ENCODE peak calls at places on chromosomes 7 and 10, in four cellular contexts. R is heart left ventricle, B is SK-N-SH, E is GM06990. U is an unnamed sample.

GRCh38 chr7:101941481-101942383 is 124.3 kb downstream of the CUX1 start:
- DNase-seq in R (peak; percentile 53), B (no peak), E (no peak), U (no peak)

GRCh38 chr7:37732253-37732652 is 48.7 kb downstream of the GPR141 start:
- DNase-seq in R (no peak), B (peak; percentile 51), E (peak; percentile 26), U (peak; percentile 89)

GRCh38 chr10:11936389-11937152 is 106.0 kb downstream of the UPF2 start:
- DNase-seq in R (no peak), B (no peak), E (no peak), U (peak; percentile 81)

GRCh38 chr10:29412452-29413004 is 123.7 kb downstream of the LYZL1 start:
- DNase-seq in R (no peak), B (no peak), E (no peak), U (no peak)

GRCh38 chr7:129875745-129876411 is 76.9 kb downstream of the UBE2H start:
- DNase-seq in R (no peak), B (no peak), E (no peak), U (no peak)

GRCh38 chr7:141456298-141456697 is 94.9 kb upstream of the AGK start:
- DNase-seq in R (peak; percentile 45), B (no peak), E (no peak), U (no peak)

GRCh38 chr7:108454674-108455523 is 1.3 kb downstream of the NRCAM start:
- DNase-seq in R (no peak), B (peak; percentile 90), E (peak; percentile 57), U (peak; percentile 81)

GRCh38 chr10:6473901-6474370 is 106.1 kb downstream of the PRKCQ start:
- DNase-seq in R (no peak), B (no peak), E (peak; percentile 30), U (no peak)

GRCh38 chr7:74256446-74257408 is 2.5 kb upstream of the RFC2 start:
- DNase-seq in R (peak; percentile 43), B (no peak), E (no peak), U (no peak)

GRCh38 chr10:3763035-3763456 is 22.0 kb downstream of the KLF6 start:
- DNase-seq in R (no peak), B (no peak), E (no peak), U (peak; percentile 40)

GRCh38 chr10:104067525-104067924 is 18.2 kb downstream of the COL17A1 start:
- DNase-seq in R (no peak), B (no peak), E (no peak), U (peak; percentile 73)

GRCh38 chr10:118792501-118792900 is 37.7 kb upstream of the CACUL1 start:
- DNase-seq in R (peak; percentile 42), B (no peak), E (no peak), U (no peak)

GRCh38 chr10:118818621-118819221 is 64.0 kb upstream of the CACUL1 start:
- DNase-seq in R (no peak), B (peak; percentile 85), E (no peak), U (no peak)

GRCh38 chr7:74474271-74474865 is 20.7 kb downstream of the GTF2IRD1 start:
- DNase-seq in R (no peak), B (no peak), E (no peak), U (peak; percentile 35)

GRCh38 chr10:75568721-75569120 is 137.3 kb downstream of the LRMDA start:
- DNase-seq in R (no peak), B (no peak), E (no peak), U (no peak)

GRCh38 chr10:117137911-117138642 is at the start of gene VAX1:
- DNase-seq in R (no peak), B (peak; percentile 75), E (peak; percentile 6), U (peak; percentile 82)

GRCh38 chr7:40276061-40276460 is 141.3 kb downstream of the SUGCT start:
- DNase-seq in R (no peak), B (no peak), E (no peak), U (no peak)

GRCh38 chr7:73995821-73996511 is 32.0 kb upstream of the ELN start:
- DNase-seq in R (no peak), B (no peak), E (no peak), U (no peak)

GRCh38 chr10:80273523-80274170 is 15.8 kb downstream of the MAT1A start:
- DNase-seq in R (no peak), B (no peak), E (no peak), U (peak; percentile 44)

GRCh38 chr10:58266826-58267712 is 625 bp downstream of the IPMK start:
- DNase-seq in R (peak; percentile 54), B (peak; percentile 51), E (peak; percentile 70), U (peak; percentile 74)

GRCh38 chr10:11189581-11190376 is 172.1 kb downstream of the CELF2 start:
- DNase-seq in R (no peak), B (no peak), E (no peak), U (peak; percentile 33)

GRCh38 chr7:119482209-119482608 is 790.8 kb upstream of the KCND2 start:
- DNase-seq in R (no peak), B (peak; percentile 22), E (peak; percentile 9), U (peak; percentile 85)

GRCh38 chr10:91816986-91817385 is 18.8 kb downstream of the TNKS2 start:
- DNase-seq in R (no peak), B (no peak), E (no peak), U (no peak)

GRCh38 chr7:99928994-99929729 is at the start of gene GJC3:
- DNase-seq in R (peak; percentile 75), B (peak; percentile 85), E (no peak), U (peak; percentile 91)
- TF ChIP-seq CTCF in R (peak; percentile 58), B (peak; percentile 39), E (peak; percentile 33), U (peak; percentile 72)

GRCh38 chr10:127406018-127406550 is 143.0 kb upstream of the NPS start:
- DNase-seq in R (no peak), B (no peak), E (no peak), U (no peak)
- TF ChIP-seq CTCF in R (no peak), B (no peak), E (no peak), U (no peak)

GRCh38 chr10:48978318-48978717 is 38.7 kb upstream of the LRRC18 start:
- DNase-seq in R (no peak), B (no peak), E (no peak), U (no peak)

GRCh38 chr10:48974757-48975156 is 35.1 kb upstream of the LRRC18 start:
- DNase-seq in R (no peak), B (no peak), E (no peak), U (no peak)

GRCh38 chr10:48973065-48973464 is 33.4 kb upstream of the LRRC18 start:
- DNase-seq in R (no peak), B (no peak), E (no peak), U (no peak)

GRCh38 chr10:48981310-48981907 is 41.8 kb upstream of the LRRC18 start:
- DNase-seq in R (peak; percentile 60), B (peak; percentile 85), E (peak; percentile 31), U (peak; percentile 95)

GRCh38 chr10:48976208-48976607 is 36.6 kb upstream of the LRRC18 start:
- DNase-seq in R (no peak), B (peak; percentile 50), E (no peak), U (peak; percentile 71)
- TF ChIP-seq CTCF in R (peak; percentile 45), B (no peak), E (peak; percentile 37), U (peak; percentile 55)

DNA sequence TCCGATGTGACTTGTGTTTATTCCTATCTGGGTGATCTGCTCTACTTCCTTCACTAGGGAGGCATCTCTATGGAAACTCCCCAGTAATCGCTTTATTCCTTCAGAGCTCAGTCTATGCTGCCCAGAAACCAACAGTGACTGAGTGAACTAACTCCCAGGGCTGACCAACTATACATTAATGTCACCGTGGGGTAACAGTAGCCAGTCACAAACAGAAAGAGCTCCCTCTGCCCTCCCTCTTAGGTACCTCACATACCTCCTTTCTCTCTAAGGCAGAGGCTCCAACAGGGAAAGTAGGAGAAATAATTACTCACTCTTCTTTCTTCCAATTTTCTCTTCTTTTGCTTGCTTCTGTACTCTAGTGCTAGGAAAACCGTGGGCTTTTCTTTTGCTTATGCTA is 855.0 kb downstream of the REEP3 start:
- DNase-seq in R (no peak), B (peak; percentile 9), E (no peak), U (peak; percentile 49)
- TF ChIP-seq CTCF in R (no peak), B (no peak), E (no peak), U (peak; percentile 78)